ENCODE peak calls at places on chromosomes 11 and 22, in five cellular contexts. L is GM12878, X is HCT116, H is HepG2, V is H1. B is an unnamed sample.

GRCh38 chr22:41286639-41287091 is 678 bp upstream of the RANGAP1 start:
- DNase-seq in V (no peak), L (peak; percentile 39), X (no peak), H (peak; percentile 60), B (peak; percentile 26)

GRCh38 chr11:69398529-69399492 is 82.7 kb upstream of the LINC01488 start:
- DNase-seq in L (no peak), X (no peak), V (no peak), H (no peak), B (no peak)

GRCh38 chr22:46984751-46985506 is 222.5 kb downstream of the TBC1D22A start:
- DNase-seq in L (no peak), V (no peak), X (peak; percentile 41), H (no peak), B (no peak)

GRCh38 chr11:72072348-72072747 is 8.0 kb downstream of the NUMA1 start:
- DNase-seq in L (no peak), H (peak; percentile 44), V (no peak), X (peak; percentile 59), B (no peak)

GRCh38 chr11:66855574-66856495 is 1.0 kb upstream of the LRFN4 start:
- DNase-seq in H (peak; percentile 62), L (peak; percentile 50), X (peak; percentile 82), V (peak; percentile 94), B (peak; percentile 96)

GRCh38 chr11:134752964-134753804 is 341.1 kb upstream of the B3GAT1 start:
- DNase-seq in X (no peak), H (no peak), L (no peak), V (no peak), B (no peak)

GRCh38 chr22:44214187-44214586 is 33.5 kb downstream of the PARVG start:
- DNase-seq in V (peak; percentile 14), L (no peak), H (no peak), X (no peak), B (no peak)

GRCh38 chr11:7890417-7891179 is 40.5 kb downstream of the OR10A6 start:
- DNase-seq in X (no peak), L (no peak), V (no peak), H (no peak), B (no peak)

GRCh38 chr22:35784633-35785032 is 67.0 kb downstream of the APOL5 start:
- DNase-seq in H (no peak), X (no peak), V (no peak), L (no peak), B (no peak)
- TF ChIP-seq SIN3A in H (no peak), X (no peak), V (no peak), L (no peak), B (no peak)

DNA sequence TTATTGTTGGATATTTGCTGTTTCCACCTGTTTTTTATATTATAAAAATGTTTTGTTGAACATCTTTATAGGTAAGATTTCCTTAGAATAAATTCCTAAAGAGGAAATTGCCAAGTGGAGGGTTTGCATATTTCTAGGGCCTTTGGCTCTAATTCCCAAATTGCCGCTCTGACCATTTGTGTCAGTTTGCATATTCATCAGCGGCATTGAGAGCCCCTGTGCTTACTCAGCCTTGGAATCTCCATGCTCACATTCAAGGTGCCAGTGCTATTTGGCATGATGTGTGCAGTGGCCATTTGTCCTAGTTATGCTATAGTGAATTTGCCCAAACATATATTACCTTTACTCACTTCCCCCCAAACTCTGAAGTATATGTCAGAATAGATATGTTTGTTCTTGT is 25.5 kb downstream of the KREMEN1 start:
- DNase-seq in H (no peak), L (no peak), X (no peak), V (no peak), B (no peak)
- TF ChIP-seq SIN3A in H (no peak), L (no peak), X (no peak), V (no peak), B (no peak)

DNA sequence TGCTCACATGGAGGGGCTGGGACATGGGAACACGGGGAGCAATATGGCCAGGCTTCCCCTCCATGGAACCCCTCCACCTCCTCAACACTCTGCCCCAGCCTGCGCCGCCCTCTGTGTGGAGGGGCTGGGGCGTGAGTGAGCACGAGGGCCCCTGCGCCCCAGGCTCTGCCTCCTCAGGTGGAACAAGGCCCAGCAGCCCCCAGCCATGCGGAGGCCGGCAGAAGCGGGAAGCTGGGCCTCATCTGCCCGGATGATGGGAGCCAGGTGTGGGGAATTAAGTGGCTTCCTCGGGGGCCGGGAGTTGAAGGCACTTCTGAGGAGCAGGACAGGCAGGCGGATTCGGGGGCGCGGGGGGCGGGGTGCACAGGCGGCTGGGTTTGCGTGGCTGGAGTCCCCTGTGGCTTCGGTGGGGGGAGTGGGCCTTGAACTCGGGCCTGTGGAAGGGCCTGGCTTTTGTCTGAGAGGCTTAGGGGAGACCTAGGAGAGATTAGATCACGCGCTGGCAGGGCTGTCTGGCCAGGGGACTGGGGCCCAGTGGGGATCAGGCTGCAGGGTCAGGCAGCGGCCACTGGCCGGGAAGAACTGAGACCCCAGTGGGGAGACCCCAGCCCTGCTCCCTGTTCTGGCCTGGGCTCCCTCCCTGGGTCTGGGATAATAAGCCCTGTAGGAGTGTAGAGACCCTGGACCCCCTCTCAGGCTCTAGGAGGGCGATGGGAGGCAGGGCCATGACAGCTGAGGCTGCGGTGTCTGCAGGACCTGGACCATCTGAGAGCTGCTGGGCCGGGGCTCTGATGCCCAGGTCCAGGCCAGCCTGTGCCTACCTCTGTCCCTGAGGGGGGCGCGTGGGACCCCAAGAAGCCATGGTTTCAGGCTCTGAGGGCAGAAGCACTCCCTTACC is 13.3 kb downstream of the PRR33 start:
- DNase-seq in X (no peak), L (no peak), V (no peak), H (no peak), B (peak; percentile 69)
- TF ChIP-seq SIN3A in X (no peak), L (no peak), V (no peak), H (no peak), B (no peak)

DNA sequence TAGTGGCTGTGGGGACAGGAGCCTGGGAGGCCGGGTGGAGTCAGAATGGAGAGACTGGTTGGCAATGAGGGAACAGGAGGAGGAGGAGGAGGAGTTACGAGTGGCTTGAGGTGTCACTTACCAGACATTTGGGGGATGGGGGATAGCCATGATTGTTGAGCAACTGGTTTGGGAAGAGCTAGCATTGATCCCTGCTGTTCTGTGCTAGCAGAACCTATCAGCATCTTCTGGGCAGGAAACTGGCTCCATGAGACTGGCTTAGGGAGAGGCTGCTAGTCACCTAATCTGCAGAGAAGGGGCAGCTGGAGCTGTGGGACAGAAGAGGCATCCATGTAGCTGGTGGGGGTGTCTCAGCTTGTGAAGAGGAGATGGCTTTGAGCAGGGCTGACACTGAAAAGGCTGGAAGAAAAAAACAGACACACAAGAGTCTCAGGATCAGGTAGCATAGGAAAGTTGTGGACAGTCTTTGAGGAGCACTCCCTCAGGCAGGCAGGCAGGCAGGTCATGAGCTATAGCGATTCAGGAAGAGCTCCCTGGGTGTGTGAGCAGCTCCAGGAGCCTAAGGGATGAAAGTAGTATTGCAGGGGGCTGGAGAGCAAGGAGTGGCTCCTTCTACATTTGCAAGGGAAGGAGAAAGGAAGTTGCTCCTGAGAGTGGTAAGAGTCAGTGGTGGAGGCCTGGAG is 22.3 kb downstream of the PIK3IP1 start:
- DNase-seq in V (no peak), H (no peak), X (no peak), L (no peak), B (no peak)
- TF ChIP-seq SIN3A in V (no peak), H (no peak), X (no peak), L (no peak), B (no peak)

B was measured in SK-N-SH.